ENCODE peak calls at places on chromosomes 12 and 14, in nine cellular contexts. E, M, H, T, W, K, G, Y and Q are unnamed samples.

GRCh38 chr12:106954462-106955376 is 988 bp upstream of the TMEM263 start:
- DNase-seq in E (no peak), M (peak), H (no peak), T (peak), W (no peak), K (no peak), G (peak), Y (no peak), Q (no peak)

GRCh38 chr14:90733139-90733808 is 83.0 kb downstream of the TTC7B start:
- DNase-seq in E (no peak), M (no peak), H (no peak), T (no peak), W (no peak), K (no peak), G (no peak), Y (peak), Q (no peak)

GRCh38 chr14:36300337-36300736 is 20.1 kb downstream of the MBIP start:
- DNase-seq in E (no peak), M (no peak), H (no peak), T (no peak), W (peak), K (no peak), G (no peak), Y (no peak), Q (no peak)

GRCh38 chr12:98253207-98253606 is 262.2 kb upstream of the TMPO start:
- DNase-seq in E (no peak), M (no peak), H (no peak), T (no peak), W (no peak), K (no peak), G (no peak), Y (no peak), Q (no peak)

GRCh38 chr14:104639889-104640548 is 35.4 kb upstream of the TMEM179 start:
- DNase-seq in E (peak), M (peak), H (no peak), T (peak), W (peak), K (peak), G (peak), Y (no peak), Q (peak)

GRCh38 chr12:93741741-93742085 is 64.5 kb downstream of the CRADD start:
- DNase-seq in E (no peak), M (no peak), H (no peak), T (peak), W (no peak), K (no peak), G (no peak), Y (no peak), Q (peak)

GRCh38 chr12:131090254-131091210 is 136.8 kb downstream of the ADGRD1 start:
- DNase-seq in E (no peak), M (no peak), H (no peak), T (no peak), W (no peak), K (no peak), G (no peak), Y (no peak), Q (no peak)

GRCh38 chr12:79155703-79156102 is 291.1 kb downstream of the SYT1 start:
- DNase-seq in E (peak), M (peak), H (no peak), T (no peak), W (peak), K (no peak), G (no peak), Y (no peak), Q (no peak)

GRCh38 chr12:22047495-22047894 is 1.5 kb downstream of the CMAS start:
- DNase-seq in E (no peak), M (no peak), H (no peak), T (no peak), W (no peak), K (no peak), G (no peak), Y (no peak), Q (no peak)

DNA sequence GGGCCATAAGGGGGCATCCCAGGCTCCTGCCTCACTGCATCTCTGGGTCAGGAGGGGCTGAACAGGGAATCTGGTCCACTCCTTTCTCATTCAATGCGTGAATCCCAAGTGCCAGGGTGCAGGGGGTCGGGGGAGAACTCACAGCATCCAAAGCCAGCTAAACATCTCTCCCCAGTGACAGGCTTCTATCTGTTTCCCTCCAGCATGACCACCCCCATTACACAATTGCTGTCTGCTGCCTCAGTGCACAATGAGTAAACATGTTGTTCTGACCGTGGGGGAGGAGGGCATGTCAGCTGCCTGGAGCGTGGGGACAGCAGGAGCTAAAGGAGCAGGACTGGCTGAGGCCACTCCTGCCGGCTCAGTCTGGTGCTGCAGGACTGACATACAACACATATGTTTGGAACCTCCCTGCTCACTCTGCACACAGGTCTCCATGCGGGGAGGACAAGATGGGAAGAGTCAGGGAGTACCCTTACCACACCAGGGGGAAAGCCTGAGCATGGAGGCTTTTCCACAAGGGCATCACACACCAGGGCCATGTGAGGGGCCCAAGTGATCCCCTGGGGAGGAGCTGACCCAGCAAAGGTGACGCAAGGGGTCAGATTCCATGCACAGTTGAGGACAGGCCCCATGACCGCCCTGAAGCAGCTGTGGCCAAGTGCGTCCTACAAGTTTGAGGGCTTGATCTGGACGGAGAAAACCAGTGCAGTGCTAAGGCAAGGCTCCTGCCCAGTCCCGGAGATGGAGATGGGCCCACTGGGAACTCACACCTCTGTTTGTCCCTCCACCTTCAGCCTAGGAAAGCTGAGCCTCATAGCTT is 1.4 kb downstream of the TNS2 start:
- DNase-seq in E (no peak), M (peak), H (no peak), T (no peak), W (peak), K (no peak), G (peak), Y (no peak), Q (no peak)
- TF ChIP-seq CTCF in E (peak), M (peak), H (no peak), T (no peak), W (peak), K (no peak), G (peak), Y (peak), Q (no peak)

GRCh38 chr12:27967551-27968054 is 4.9 kb downstream of the PTHLH start:
- DNase-seq in E (no peak), M (no peak), H (no peak), T (no peak), W (no peak), K (no peak), G (no peak), Y (no peak), Q (no peak)

GRCh38 chr12:27970391-27970980 is 2.0 kb downstream of the PTHLH start:
- DNase-seq in E (no peak), M (peak), H (no peak), T (peak), W (peak), K (no peak), G (peak), Y (peak), Q (no peak)

GRCh38 chr12:27970981-27971489 is 1.5 kb downstream of the PTHLH start:
- DNase-seq in E (no peak), M (no peak), H (no peak), T (peak), W (peak), K (no peak), G (peak), Y (no peak), Q (no peak)

GRCh38 chr12:27969901-27970390 is 2.6 kb downstream of the PTHLH start:
- DNase-seq in E (no peak), M (peak), H (peak), T (peak), W (peak), K (peak), G (peak), Y (peak), Q (peak)

GRCh38 chr12:27969011-27969900 is 3.3 kb downstream of the PTHLH start:
- DNase-seq in E (no peak), M (peak), H (no peak), T (peak), W (peak), K (no peak), G (peak), Y (no peak), Q (no peak)
- TF ChIP-seq CTCF in E (peak), M (no peak), H (no peak), T (no peak), W (peak), K (no peak), G (no peak), Y (peak), Q (no peak)

GRCh38 chr12:117231750-117232149 is 41.5 kb upstream of the FBXO21 start:
- DNase-seq in E (no peak), M (no peak), H (no peak), T (no peak), W (no peak), K (no peak), G (no peak), Y (no peak), Q (no peak)
- TF ChIP-seq CTCF in E (no peak), M (no peak), H (no peak), T (no peak), W (no peak), K (no peak), G (no peak), Y (peak), Q (no peak)

GRCh38 chr12:51848843-51849735 is 571 bp upstream of the FIGNL2 start:
- DNase-seq in E (no peak), M (no peak), H (no peak), T (peak), W (no peak), K (no peak), G (no peak), Y (no peak), Q (no peak)
- TF ChIP-seq CTCF in E (no peak), M (no peak), H (no peak), T (peak), W (no peak), K (no peak), G (no peak), Y (peak), Q (no peak)